ENCODE peak calls at places on chromosomes 5 and 9, in eight cellular contexts. A, N, T, Z, I, B, L and O are unnamed samples.

GRCh38 chr9:124286292-124286931 is 28.7 kb downstream of the NEK6 start:
- DNase-seq in L (no peak), A (no peak), N (no peak), T (no peak), I (no peak), B (no peak), Z (peak), O (no peak)

GRCh38 chr9:117403403-117403811 is 11.4 kb downstream of the ASTN2 start:
- DNase-seq in B (no peak), I (no peak), T (no peak), L (peak), N (no peak), Z (no peak), A (no peak), O (no peak)

GRCh38 chr9:120755827-120756434 is 37.3 kb downstream of the FBXW2 start:
- DNase-seq in N (peak), I (no peak), B (no peak), A (peak), L (peak), Z (peak), T (no peak), O (no peak)

GRCh38 chr5:161078793-161079192 is 226.8 kb upstream of the ATP10B start:
- DNase-seq in Z (no peak), A (no peak), B (no peak), I (no peak), L (no peak), N (no peak), T (no peak), O (no peak)

GRCh38 chr5:21654-22233 is 70.2 kb upstream of the PLEKHG4B start:
- DNase-seq in L (peak), N (no peak), I (no peak), T (no peak), A (no peak), B (no peak), Z (no peak), O (no peak)

GRCh38 chr9:14467675-14468374 is 153.9 kb upstream of the NFIB start:
- DNase-seq in B (no peak), Z (no peak), L (no peak), T (no peak), N (no peak), I (no peak), A (no peak), O (no peak)

GRCh38 chr5:140348104-140348503 is 1.7 kb upstream of the HBEGF start:
- DNase-seq in I (no peak), B (no peak), A (peak), Z (peak), L (no peak), T (no peak), N (no peak), O (no peak)

GRCh38 chr5:98309785-98310566 is 463.5 kb upstream of the RGMB start:
- DNase-seq in Z (no peak), B (no peak), N (peak), A (no peak), T (no peak), L (peak), I (no peak), O (no peak)

GRCh38 chr9:33229359-33230120 is 10.4 kb upstream of the SPINK4 start:
- DNase-seq in A (peak), Z (peak), B (no peak), T (no peak), L (peak), I (no peak), N (peak), O (no peak)

GRCh38 chr5:98296426-98296825 is 477.0 kb upstream of the RGMB start:
- DNase-seq in N (no peak), I (no peak), Z (no peak), L (peak), B (no peak), A (no peak), T (no peak), O (no peak)

GRCh38 chr9:96141666-96142065 is 160.3 kb downstream of the HSD17B3 start:
- DNase-seq in B (no peak), T (no peak), A (no peak), L (no peak), I (no peak), N (no peak), Z (no peak), O (no peak)

GRCh38 chr9:96138616-96139015 is 163.4 kb downstream of the HSD17B3 start:
- DNase-seq in Z (no peak), I (no peak), N (no peak), T (peak), B (no peak), L (no peak), A (no peak), O (no peak)

GRCh38 chr9:96140401-96141180 is 161.4 kb downstream of the HSD17B3 start:
- DNase-seq in Z (no peak), B (peak), N (no peak), T (peak), A (no peak), I (no peak), L (peak), O (no peak)

GRCh38 chr9:96137666-96138429 is 164.1 kb downstream of the HSD17B3 start:
- DNase-seq in T (peak), B (no peak), N (no peak), L (no peak), Z (no peak), A (no peak), I (no peak), O (no peak)

DNA sequence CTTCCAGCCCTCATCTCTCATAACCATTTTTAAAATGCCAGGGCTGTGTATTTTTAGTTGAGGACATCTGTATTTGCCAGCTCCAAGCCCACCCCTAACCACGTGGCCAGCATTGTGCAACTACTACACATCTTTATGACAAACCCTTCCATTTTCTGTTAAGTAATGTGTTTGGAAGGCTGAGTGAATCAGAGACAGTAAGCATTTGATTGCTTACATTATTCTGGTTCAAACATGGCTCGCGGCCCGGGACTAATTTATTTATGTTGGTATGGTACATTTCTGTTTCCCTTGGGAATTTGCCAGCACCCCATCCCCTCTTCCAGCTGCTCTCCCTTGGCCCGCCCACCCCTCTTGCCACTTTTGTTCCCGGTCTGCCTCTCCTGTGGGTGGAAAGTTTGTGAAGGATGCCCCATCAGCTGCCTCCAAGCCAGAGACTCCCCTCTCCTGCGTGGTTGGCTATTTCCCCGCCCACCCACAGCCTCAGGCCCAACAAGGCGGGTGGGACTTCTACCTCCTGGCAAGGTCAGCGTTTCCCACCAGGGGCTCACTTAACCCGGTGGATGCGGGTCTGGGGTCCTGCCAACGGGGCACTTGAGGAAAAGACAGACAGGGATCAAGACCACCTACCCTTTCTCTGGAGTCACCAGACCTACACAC is 162.3 kb downstream of the HSD17B3 start:
- DNase-seq in I (no peak), L (no peak), T (peak), B (peak), N (no peak), Z (peak), A (peak), O (no peak)
- TF ChIP-seq POLR2AphosphoS5 in I (no peak), L (no peak), T (peak), B (peak), N (no peak), Z (peak), A (peak), O (no peak)

GRCh38 chr5:163508753-163509152 is 3.3 kb downstream of the MAT2B start:
- DNase-seq in A (no peak), T (no peak), N (no peak), B (no peak), L (no peak), Z (no peak), I (no peak), O (no peak)

GRCh38 chr5:163505475-163506457 is at the start of gene MAT2B:
- DNase-seq in A (peak), T (peak), B (peak), N (peak), L (peak), Z (peak), I (peak), O (no peak)

GRCh38 chr5:163505049-163505474 is 357 bp upstream of the MAT2B start:
- DNase-seq in N (no peak), T (no peak), A (no peak), B (no peak), I (peak), Z (no peak), L (no peak), O (no peak)

GRCh38 chr5:163504091-163504931 is 1.1 kb upstream of the MAT2B start:
- DNase-seq in A (peak), N (peak), B (no peak), I (peak), L (peak), Z (peak), T (peak), O (no peak)

DNA sequence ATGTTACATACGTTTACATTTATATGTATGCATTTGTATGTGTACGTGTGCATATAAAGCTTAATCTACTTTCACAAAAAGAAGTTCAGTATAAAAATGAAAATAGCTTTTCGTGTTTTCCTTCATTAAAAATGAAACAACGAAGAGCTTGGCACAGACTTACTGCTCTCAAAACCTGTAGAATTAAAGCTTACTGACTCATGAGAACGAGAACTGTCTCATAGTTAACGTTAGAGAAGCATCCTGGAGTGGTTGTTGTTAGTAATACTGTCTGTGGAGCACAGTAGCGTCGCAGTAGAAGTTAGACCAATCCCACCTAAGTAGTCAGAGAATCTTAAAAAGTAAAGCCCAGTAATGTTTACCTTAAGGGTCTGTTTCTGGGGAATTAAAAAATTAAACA is 1.3 kb downstream of the MAT2B start:
- DNase-seq in L (no peak), T (no peak), I (no peak), Z (no peak), A (no peak), B (no peak), N (no peak), O (no peak)
- H3K4me3 ChIP-seq in L (peak), T (peak), I (peak), Z (peak), A (peak), B (peak), N (peak), O (peak)

GRCh38 chr5:107979900-107980299 is 309.2 kb upstream of the EFNA5 start:
- DNase-seq in A (no peak), B (no peak), I (no peak), T (no peak), Z (no peak), N (no peak), L (no peak), O (no peak)
- H3K27ac ChIP-seq in A (no peak), B (no peak), I (peak), T (no peak), Z (no peak), N (no peak), L (no peak), O (no peak)

DNA sequence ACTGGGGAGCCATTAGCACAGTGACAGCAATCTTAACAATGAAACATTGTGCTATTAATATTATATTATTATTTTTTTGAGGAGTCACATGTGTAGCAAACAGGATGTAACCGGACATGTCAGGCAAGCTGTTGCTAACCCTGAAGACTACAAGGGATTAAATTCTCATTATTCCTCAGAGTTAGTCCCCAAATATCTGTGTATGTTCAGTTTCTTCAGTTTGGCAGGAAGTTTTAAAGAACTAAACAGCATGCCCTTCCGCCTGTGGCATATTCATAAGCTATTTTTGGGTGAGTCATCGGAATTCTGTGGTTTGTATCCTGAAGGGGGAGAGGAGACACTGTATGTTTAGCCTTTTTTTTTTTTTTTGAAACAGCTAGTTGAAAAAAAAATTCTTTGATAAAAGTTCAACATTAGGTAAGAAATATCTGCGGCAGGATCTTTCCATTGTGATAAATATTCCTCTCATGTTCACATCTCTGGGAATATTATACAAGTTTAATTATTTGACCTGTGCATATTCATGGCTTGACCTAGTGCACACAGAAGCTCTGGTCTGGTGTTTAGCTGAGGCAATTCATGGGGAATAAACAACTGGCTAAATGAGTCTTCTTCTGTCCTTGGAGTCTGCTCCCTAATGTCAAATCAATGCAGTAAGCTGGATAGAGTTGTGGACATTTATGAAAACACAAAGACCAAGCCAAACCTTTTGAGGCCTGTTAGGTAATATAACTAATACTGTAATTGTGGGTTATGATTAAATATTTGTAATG is 202.7 kb upstream of the CDKN2B start:
- DNase-seq in T (no peak), L (no peak), N (peak), I (no peak), A (no peak), B (no peak), Z (no peak), O (no peak)
- TF ChIP-seq POLR2AphosphoS5 in T (no peak), L (no peak), N (no peak), I (no peak), A (no peak), B (no peak), Z (no peak), O (no peak)

GRCh38 chr5:15020731-15021130 is 149.2 kb upstream of the ANKH start:
- DNase-seq in L (no peak), I (no peak), A (no peak), N (no peak), T (no peak), B (no peak), Z (no peak), O (no peak)

GRCh38 chr5:15023846-15024245 is 152.3 kb upstream of the ANKH start:
- DNase-seq in T (no peak), L (no peak), N (no peak), I (no peak), A (no peak), Z (no peak), B (no peak), O (no peak)

GRCh38 chr5:15023266-15023665 is 151.7 kb upstream of the ANKH start:
- DNase-seq in Z (no peak), L (no peak), T (no peak), B (no peak), I (no peak), N (no peak), A (no peak), O (no peak)

GRCh38 chr5:15026011-15026481 is 154.5 kb upstream of the ANKH start:
- DNase-seq in B (no peak), I (no peak), T (no peak), L (no peak), A (no peak), Z (no peak), N (no peak), O (no peak)

GRCh38 chr5:15021286-15022046 is 149.9 kb upstream of the ANKH start:
- DNase-seq in L (no peak), Z (no peak), B (no peak), I (no peak), N (no peak), A (no peak), T (no peak), O (no peak)
- H3K4me3 ChIP-seq in L (no peak), Z (no peak), B (no peak), I (no peak), N (no peak), A (no peak), T (no peak), O (no peak)

GRCh38 chr9:87713990-87714335 is 12.0 kb upstream of the CTSL start:
- DNase-seq in Z (no peak), T (no peak), I (no peak), N (no peak), L (no peak), B (no peak), A (no peak), O (no peak)

GRCh38 chr9:87712801-87713277 is 13.1 kb upstream of the CTSL start:
- DNase-seq in Z (no peak), I (no peak), A (no peak), B (no peak), T (no peak), L (no peak), N (no peak), O (no peak)

GRCh38 chr9:87716141-87716540 is 9.8 kb upstream of the CTSL start:
- DNase-seq in N (no peak), Z (no peak), L (no peak), I (no peak), B (no peak), T (no peak), A (no peak), O (no peak)

GRCh38 chr9:87713278-87713989 is 12.5 kb upstream of the CTSL start:
- DNase-seq in N (peak), T (peak), A (no peak), Z (peak), B (no peak), I (no peak), L (peak), O (no peak)

DNA sequence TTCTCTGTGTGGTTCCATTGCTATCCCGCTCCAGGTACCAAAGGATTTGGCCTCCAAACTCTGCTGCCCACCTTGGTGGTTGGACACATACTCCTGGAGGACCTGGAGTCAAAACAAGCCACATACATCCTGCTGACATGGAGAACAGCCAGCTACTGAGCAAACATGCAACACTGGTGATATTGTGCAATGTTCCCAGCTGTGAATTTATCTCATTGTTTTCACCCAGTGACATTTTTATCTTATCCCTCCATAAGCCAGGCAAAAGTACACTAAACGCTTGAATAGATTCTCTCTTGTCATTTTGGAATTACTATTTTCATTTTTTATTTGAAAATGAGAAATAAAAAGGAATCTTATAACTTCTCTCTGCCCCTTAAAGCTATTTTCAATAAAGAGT is 11.1 kb upstream of the CTSL start:
- DNase-seq in T (peak), Z (peak), B (no peak), N (peak), L (no peak), I (no peak), A (peak), O (no peak)
- H3K27ac ChIP-seq in T (peak), Z (peak), B (peak), N (no peak), L (no peak), I (peak), A (no peak), O (peak)

GRCh38 chr5:73607228-73607627 is 18.8 kb upstream of the ARHGEF28 start:
- DNase-seq in I (no peak), T (no peak), A (no peak), B (no peak), Z (no peak), L (no peak), N (no peak), O (no peak)

GRCh38 chr5:73606206-73606753 is 19.7 kb upstream of the ARHGEF28 start:
- DNase-seq in T (no peak), B (no peak), Z (no peak), I (no peak), L (no peak), A (no peak), N (no peak), O (no peak)

GRCh38 chr5:73603998-73604397 is 22.0 kb upstream of the ARHGEF28 start:
- DNase-seq in I (no peak), B (no peak), T (no peak), L (no peak), A (no peak), Z (no peak), N (no peak), O (no peak)

GRCh38 chr5:73605223-73606087 is 20.5 kb upstream of the ARHGEF28 start:
- DNase-seq in B (no peak), L (no peak), N (peak), Z (peak), A (peak), I (no peak), T (no peak), O (no peak)
- TF ChIP-seq POLR2AphosphoS5 in B (no peak), L (no peak), N (no peak), Z (no peak), A (peak), I (no peak), T (no peak), O (no peak)

GRCh38 chr9:69139596-69139995 is 34.5 kb upstream of the TJP2 start:
- DNase-seq in T (no peak), Z (no peak), L (no peak), N (no peak), A (no peak), I (no peak), B (peak), O (peak)

GRCh38 chr9:69134412-69134811 is 39.7 kb upstream of the TJP2 start:
- DNase-seq in I (no peak), N (no peak), T (no peak), A (peak), B (no peak), L (no peak), Z (no peak), O (no peak)

GRCh38 chr9:69137311-69137710 is 36.8 kb upstream of the TJP2 start:
- DNase-seq in L (no peak), Z (no peak), A (peak), I (no peak), B (no peak), T (no peak), N (no peak), O (no peak)

GRCh38 chr9:69136185-69136584 is 37.9 kb upstream of the TJP2 start:
- DNase-seq in N (no peak), B (no peak), T (no peak), A (no peak), Z (no peak), L (no peak), I (no peak), O (no peak)

DNA sequence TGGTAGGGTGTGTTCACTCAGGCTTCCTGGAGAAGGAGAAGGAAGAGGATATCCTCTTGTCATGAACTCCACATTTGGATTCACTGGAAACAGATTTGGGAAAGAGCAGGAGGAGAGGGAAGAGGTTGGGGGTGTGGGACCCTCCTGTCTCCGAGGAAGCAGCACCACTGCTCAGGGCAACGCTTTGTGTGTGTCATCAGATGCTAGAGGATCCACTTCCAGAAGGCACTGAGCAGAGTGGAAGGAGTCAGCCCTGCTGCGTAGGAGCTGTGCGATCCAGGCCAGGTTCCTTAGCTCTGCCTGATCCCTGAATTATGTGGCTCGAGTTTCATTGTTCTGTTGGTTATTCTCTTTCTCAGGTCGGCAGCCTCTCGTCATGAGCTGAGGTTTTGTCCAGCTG is 37.3 kb upstream of the TJP2 start:
- DNase-seq in L (no peak), A (peak), B (no peak), I (no peak), Z (no peak), N (no peak), T (no peak), O (no peak)
- H3K4me3 ChIP-seq in L (no peak), A (no peak), B (no peak), I (no peak), Z (no peak), N (no peak), T (no peak), O (no peak)

DNA sequence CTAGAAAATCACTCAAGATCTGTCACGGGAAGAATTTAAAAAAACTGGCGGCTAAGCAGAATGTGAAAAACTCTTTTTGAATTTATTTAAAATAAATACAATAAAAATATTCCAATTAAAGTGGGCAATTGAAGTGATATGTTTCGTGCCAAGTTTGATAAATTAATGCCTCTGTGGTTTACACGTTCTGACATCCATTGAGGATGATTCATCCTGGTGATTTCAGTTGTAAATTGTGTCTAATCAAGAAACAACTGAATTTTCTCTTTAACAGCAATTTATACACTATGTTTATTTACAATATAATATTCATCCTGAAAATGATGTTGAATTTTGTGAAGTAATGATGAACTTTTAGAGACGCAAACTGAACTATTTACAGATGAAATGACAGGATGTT is 21.0 kb upstream of the OSMR start:
- DNase-seq in I (no peak), N (no peak), B (no peak), T (no peak), Z (no peak), A (no peak), L (no peak), O (no peak)
- H3K27ac ChIP-seq in I (no peak), N (no peak), B (no peak), T (no peak), Z (no peak), A (no peak), L (no peak), O (no peak)